ENCODE peak calls at places on chromosomes 16 and 17, in four cellular contexts. One of them, this sample, is unnamed.

GRCh38 chr17:70484496-70484895 is 315.2 kb downstream of the KCNJ2 start:
- DNase-seq in activated CD4-positive, alpha-beta T cell treated with anti-CD3 and anti-CD28 coated beads, Interleukin-2, amount 50 U/mL, for 1 hour: no peak
- DNase-seq in psoas muscle: no peak
- DNase-seq in stimulated activated CD8-positive, alpha-beta memory T cell treated with anti-CD3 and anti-CD28 coated beads, Interleukin-15, amount 100 ng/mL, for 1 hour: no peak
- DNase-seq in this sample: no peak

GRCh38 chr16:65414284-65414984 is 292.6 kb upstream of the CDH11 start:
- DNase-seq in activated CD4-positive, alpha-beta T cell treated with anti-CD3 and anti-CD28 coated beads, Interleukin-2, amount 50 U/mL, for 1 hour: no peak
- DNase-seq in stimulated activated CD8-positive, alpha-beta memory T cell treated with anti-CD3 and anti-CD28 coated beads, Interleukin-15, amount 100 ng/mL, for 1 hour: no peak
- DNase-seq in psoas muscle: no peak
- DNase-seq in this sample: no peak

GRCh38 chr16:76729525-76729924 is 452.3 kb downstream of the CNTNAP4 start:
- DNase-seq in psoas muscle: no peak
- DNase-seq in activated CD4-positive, alpha-beta T cell treated with anti-CD3 and anti-CD28 coated beads, Interleukin-2, amount 50 U/mL, for 1 hour: no peak
- DNase-seq in stimulated activated CD8-positive, alpha-beta memory T cell treated with anti-CD3 and anti-CD28 coated beads, Interleukin-15, amount 100 ng/mL, for 1 hour: no peak
- DNase-seq in this sample: no peak

GRCh38 chr17:13750783-13751484 is 149.2 kb upstream of the HS3ST3A1 start:
- DNase-seq in stimulated activated CD8-positive, alpha-beta memory T cell treated with anti-CD3 and anti-CD28 coated beads, Interleukin-15, amount 100 ng/mL, for 1 hour: no peak
- DNase-seq in activated CD4-positive, alpha-beta T cell treated with anti-CD3 and anti-CD28 coated beads, Interleukin-2, amount 50 U/mL, for 1 hour: no peak
- DNase-seq in psoas muscle: no peak
- DNase-seq in this sample: no peak

GRCh38 chr17:78697122-78697845 is 84.8 kb downstream of the CYTH1 start:
- DNase-seq in activated CD4-positive, alpha-beta T cell treated with anti-CD3 and anti-CD28 coated beads, Interleukin-2, amount 50 U/mL, for 1 hour: no peak
- DNase-seq in psoas muscle: no peak
- DNase-seq in stimulated activated CD8-positive, alpha-beta memory T cell treated with anti-CD3 and anti-CD28 coated beads, Interleukin-15, amount 100 ng/mL, for 1 hour: no peak
- DNase-seq in this sample: no peak

GRCh38 chr17:21201302-21201602 is 12.7 kb downstream of the TMEM11 start:
- DNase-seq in stimulated activated CD8-positive, alpha-beta memory T cell treated with anti-CD3 and anti-CD28 coated beads, Interleukin-15, amount 100 ng/mL, for 1 hour: no peak
- DNase-seq in psoas muscle: no peak
- DNase-seq in activated CD4-positive, alpha-beta T cell treated with anti-CD3 and anti-CD28 coated beads, Interleukin-2, amount 50 U/mL, for 1 hour: no peak
- DNase-seq in this sample: no peak

GRCh38 chr17:56499799-56500388 is 93.6 kb upstream of the NOG start:
- DNase-seq in psoas muscle: no peak
- DNase-seq in stimulated activated CD8-positive, alpha-beta memory T cell treated with anti-CD3 and anti-CD28 coated beads, Interleukin-15, amount 100 ng/mL, for 1 hour: no peak
- DNase-seq in activated CD4-positive, alpha-beta T cell treated with anti-CD3 and anti-CD28 coated beads, Interleukin-2, amount 50 U/mL, for 1 hour: peak; percentile 4
- DNase-seq in this sample: no peak

GRCh38 chr16:35203636-35204035 is 1744.2 kb downstream of the TP53TG3F start:
- DNase-seq in activated CD4-positive, alpha-beta T cell treated with anti-CD3 and anti-CD28 coated beads, Interleukin-2, amount 50 U/mL, for 1 hour: no peak
- DNase-seq in psoas muscle: no peak
- DNase-seq in stimulated activated CD8-positive, alpha-beta memory T cell treated with anti-CD3 and anti-CD28 coated beads, Interleukin-15, amount 100 ng/mL, for 1 hour: no peak
- DNase-seq in this sample: no peak

GRCh38 chr16:11757671-11758545 is 15.3 kb upstream of the TXNDC11 start:
- DNase-seq in psoas muscle: no peak
- DNase-seq in activated CD4-positive, alpha-beta T cell treated with anti-CD3 and anti-CD28 coated beads, Interleukin-2, amount 50 U/mL, for 1 hour: no peak
- DNase-seq in stimulated activated CD8-positive, alpha-beta memory T cell treated with anti-CD3 and anti-CD28 coated beads, Interleukin-15, amount 100 ng/mL, for 1 hour: no peak
- DNase-seq in this sample: no peak

GRCh38 chr16:11038777-11039176 is 94.4 kb downstream of the CLEC16A start:
- DNase-seq in activated CD4-positive, alpha-beta T cell treated with anti-CD3 and anti-CD28 coated beads, Interleukin-2, amount 50 U/mL, for 1 hour: no peak
- DNase-seq in psoas muscle: no peak
- DNase-seq in stimulated activated CD8-positive, alpha-beta memory T cell treated with anti-CD3 and anti-CD28 coated beads, Interleukin-15, amount 100 ng/mL, for 1 hour: no peak
- DNase-seq in this sample: no peak

GRCh38 chr16:89286096-89286495 is 68.6 kb downstream of the ZNF778 start:
- DNase-seq in stimulated activated CD8-positive, alpha-beta memory T cell treated with anti-CD3 and anti-CD28 coated beads, Interleukin-15, amount 100 ng/mL, for 1 hour: no peak
- DNase-seq in psoas muscle: peak; percentile 29
- DNase-seq in activated CD4-positive, alpha-beta T cell treated with anti-CD3 and anti-CD28 coated beads, Interleukin-2, amount 50 U/mL, for 1 hour: no peak
- DNase-seq in this sample: no peak

GRCh38 chr16:24539850-24540484 is 601 bp downstream of the RBBP6 start:
- DNase-seq in psoas muscle: peak; percentile 85
- DNase-seq in activated CD4-positive, alpha-beta T cell treated with anti-CD3 and anti-CD28 coated beads, Interleukin-2, amount 50 U/mL, for 1 hour: peak; percentile 42
- DNase-seq in stimulated activated CD8-positive, alpha-beta memory T cell treated with anti-CD3 and anti-CD28 coated beads, Interleukin-15, amount 100 ng/mL, for 1 hour: peak; percentile 16
- DNase-seq in this sample: peak; percentile 67